ENCODE peak calls at places on chromosomes 11 and 22, in four cellular contexts. One of them, this sample, is unnamed.

GRCh38 chr11:6203327-6203726 is 2.0 kb upstream of the C11orf42 start:
- DNase-seq in adrenal gland: no peak
- DNase-seq in LoVo: no peak
- DNase-seq in nephron progenitor cell: no peak
- DNase-seq in this sample: no peak

GRCh38 chr22:37559901-37560681 is at the start of gene CDC42EP1:
- DNase-seq in adrenal gland: peak; percentile 82
- DNase-seq in LoVo: peak; percentile 54
- DNase-seq in nephron progenitor cell: peak; percentile 66
- DNase-seq in this sample: no peak

GRCh38 chr22:28802595-28803087 is 2.3 kb upstream of the XBP1 start:
- DNase-seq in adrenal gland: no peak
- DNase-seq in LoVo: no peak
- DNase-seq in nephron progenitor cell: no peak
- DNase-seq in this sample: no peak

GRCh38 chr11:63567044-63567840 is 4.1 kb upstream of the PLAAT2 start:
- DNase-seq in adrenal gland: no peak
- DNase-seq in LoVo: peak; percentile 91
- DNase-seq in nephron progenitor cell: no peak
- DNase-seq in this sample: peak; percentile 48

GRCh38 chr11:1148752-1149180 is 9.0 kb upstream of the MUC5AC start:
- DNase-seq in adrenal gland: no peak
- DNase-seq in LoVo: no peak
- DNase-seq in nephron progenitor cell: no peak
- DNase-seq in this sample: no peak

GRCh38 chr11:9170450-9170849 is 79.1 kb upstream of the SCUBE2 start:
- DNase-seq in adrenal gland: peak; percentile 26
- DNase-seq in LoVo: no peak
- DNase-seq in nephron progenitor cell: no peak
- DNase-seq in this sample: no peak

GRCh38 chr11:69044111-69045013 is 4.4 kb upstream of the TPCN2 start:
- DNase-seq in adrenal gland: peak; percentile 79
- DNase-seq in LoVo: peak; percentile 68
- DNase-seq in nephron progenitor cell: peak; percentile 66
- DNase-seq in this sample: no peak

GRCh38 chr11:66176650-66177049 is 91.8 kb upstream of the RAB1B start:
- DNase-seq in adrenal gland: no peak
- DNase-seq in LoVo: no peak
- DNase-seq in nephron progenitor cell: no peak
- DNase-seq in this sample: no peak

GRCh38 chr22:24337894-24338645 is 67.4 kb downstream of the SPECC1L start:
- DNase-seq in adrenal gland: no peak
- DNase-seq in LoVo: no peak
- DNase-seq in nephron progenitor cell: no peak
- DNase-seq in this sample: no peak

GRCh38 chr11:88508558-88508807 is 170.9 kb upstream of the CTSC start:
- DNase-seq in adrenal gland: no peak
- DNase-seq in LoVo: no peak
- DNase-seq in nephron progenitor cell: no peak
- DNase-seq in this sample: no peak

This sample was measured in naive thymus-derived CD4-positive, alpha-beta T cell.